ENCODE peak calls at places on chromosomes 11 and 22, in five cellular contexts. F is fibroblast of the conjunctiva, L is NCI-H460, T is ACHN, P is AG20443. S is an unnamed sample.

GRCh38 chr11:118605116-118605867 is 2.1 kb upstream of the PHLDB1 start:
- DNase-seq in F (peak), L (no peak), T (no peak), P (peak), S (peak)

GRCh38 chr11:27216268-27217149 is 146.5 kb downstream of the CCDC34 start:
- DNase-seq in F (no peak), L (no peak), T (no peak), P (peak), S (peak)

GRCh38 chr11:129208863-129209262 is 16.7 kb upstream of the ARHGAP32 start:
- DNase-seq in F (no peak), L (no peak), T (no peak), P (no peak), S (no peak)

GRCh38 chr22:17318817-17319216 is 50.4 kb upstream of the CECR2 start:
- DNase-seq in F (no peak), L (no peak), T (no peak), P (no peak), S (no peak)

GRCh38 chr11:2311456-2312201 is 9.8 kb downstream of the TSPAN32 start:
- DNase-seq in F (no peak), L (no peak), T (no peak), P (no peak), S (no peak)

GRCh38 chr22:41267958-41268357 is 18.0 kb downstream of the RANGAP1 start:
- DNase-seq in F (no peak), L (no peak), T (no peak), P (no peak), S (no peak)

GRCh38 chr11:102798012-102798746 is at the start of gene MMP1:
- DNase-seq in F (no peak), L (no peak), T (no peak), P (peak), S (no peak)

GRCh38 chr22:49137216-49137840 is 690.3 kb downstream of the BRD1 start:
- DNase-seq in F (no peak), L (no peak), T (no peak), P (no peak), S (peak)

GRCh38 chr11:74306440-74307175 is 4.8 kb downstream of the P4HA3 start:
- DNase-seq in F (no peak), L (no peak), T (no peak), P (no peak), S (no peak)

GRCh38 chr11:118214210-118214914 is 10.4 kb downstream of the JAML start:
- DNase-seq in F (no peak), L (no peak), T (no peak), P (no peak), S (no peak)

GRCh38 chr11:112478806-112479205 is 218.1 kb upstream of the PLET1 start:
- DNase-seq in F (no peak), L (no peak), T (no peak), P (no peak), S (peak)